ENCODE peak calls at places on chromosomes 5 and 9, in eight cellular contexts. T is IMR-90, F is transverse colon, D is uterus, Z is A549, H is heart left ventricle, E is prostate gland, X is ovary. M is an unnamed sample.

GRCh38 chr5:78858401-78858800 is 126.7 kb downstream of the ARSB start:
- DNase-seq in T (no peak), F (no peak), D (no peak), Z (no peak), H (no peak), E (no peak), X (no peak), M (no peak)

GRCh38 chr5:6439588-6440550 is 8.8 kb upstream of the UBE2QL1 start:
- DNase-seq in T (no peak), F (no peak), D (no peak), Z (no peak), H (no peak), E (no peak), X (no peak), M (no peak)

GRCh38 chr5:165232629-165233028 is 1727.2 kb downstream of the MAT2B start:
- DNase-seq in T (no peak), F (no peak), D (no peak), Z (no peak), H (no peak), E (no peak), X (no peak), M (no peak)

GRCh38 chr5:133316346-133317343 is 264.8 kb downstream of the HSPA4 start:
- DNase-seq in T (no peak), F (no peak), D (no peak), Z (peak), H (no peak), E (no peak), X (no peak), M (no peak)

GRCh38 chr9:126612813-126613641 is 701 bp upstream of the LMX1B start:
- DNase-seq in T (no peak), F (no peak), D (no peak), Z (no peak), H (no peak), E (no peak), X (no peak), M (no peak)

GRCh38 chr5:140106101-140106500 is 7.8 kb upstream of the PURA start:
- DNase-seq in T (no peak), F (no peak), D (no peak), Z (no peak), H (no peak), E (no peak), X (no peak), M (no peak)

GRCh38 chr9:94507531-94508258 is 47.2 kb upstream of the PCAT7 start:
- DNase-seq in T (no peak), F (no peak), D (no peak), Z (no peak), H (no peak), E (peak), X (no peak), M (no peak)

GRCh38 chr5:134370306-134370870 is 981 bp upstream of the UBE2B start:
- DNase-seq in T (no peak), F (no peak), D (no peak), Z (no peak), H (no peak), E (no peak), X (no peak), M (no peak)

GRCh38 chr5:116576043-116576713 is 1.6 kb upstream of the SEMA6A start:
- DNase-seq in T (peak), F (peak), D (peak), Z (peak), H (peak), E (peak), X (peak), M (peak)

GRCh38 chr5:137708796-137709559 is 26.9 kb downstream of the KLHL3 start:
- DNase-seq in T (no peak), F (no peak), D (no peak), Z (no peak), H (no peak), E (no peak), X (no peak), M (no peak)

GRCh38 chr9:94656190-94656589 is 16.9 kb upstream of the FBP1 start:
- DNase-seq in T (no peak), F (peak), D (no peak), Z (no peak), H (no peak), E (no peak), X (no peak), M (no peak)

GRCh38 chr5:58294598-58295298 is 165.1 kb downstream of the PLK2 start:
- DNase-seq in T (peak), F (no peak), D (no peak), Z (no peak), H (no peak), E (no peak), X (no peak), M (peak)

GRCh38 chr5:137666109-137666850 is 69.6 kb downstream of the KLHL3 start:
- DNase-seq in T (peak), F (no peak), D (no peak), Z (no peak), H (peak), E (no peak), X (no peak), M (no peak)

GRCh38 chr9:8857330-8858249 is 1058.0 kb upstream of the DMAC1 start:
- DNase-seq in T (no peak), F (peak), D (peak), Z (no peak), H (peak), E (peak), X (peak), M (peak)

GRCh38 chr9:106976772-106977171 is 113.8 kb downstream of the ZNF462 start:
- DNase-seq in T (no peak), F (no peak), D (no peak), Z (no peak), H (no peak), E (no peak), X (no peak), M (no peak)

GRCh38 chr9:114953917-114954316 is 23.5 kb upstream of the TNFSF8 start:
- DNase-seq in T (peak), F (peak), D (no peak), Z (no peak), H (peak), E (peak), X (no peak), M (peak)

GRCh38 chr5:79936644-79937216 is 54.3 kb downstream of the MTX3 start:
- DNase-seq in T (no peak), F (no peak), D (no peak), Z (no peak), H (no peak), E (no peak), X (no peak), M (no peak)

GRCh38 chr9:8907863-8908262 is 1108.3 kb upstream of the DMAC1 start:
- DNase-seq in T (no peak), F (no peak), D (no peak), Z (no peak), H (no peak), E (no peak), X (no peak), M (no peak)

GRCh38 chr9:125536184-125537152 is 170.5 kb downstream of the MAPKAP1 start:
- DNase-seq in T (no peak), F (no peak), D (no peak), Z (no peak), H (no peak), E (no peak), X (no peak), M (no peak)

GRCh38 chr9:88387733-88388202 is 476 bp upstream of the SPIN1 start:
- DNase-seq in T (peak), F (peak), D (peak), Z (peak), H (peak), E (peak), X (peak), M (peak)

GRCh38 chr9:37746448-37747270 is 6.9 kb upstream of the TRMT10B start:
- DNase-seq in T (peak), F (no peak), D (no peak), Z (no peak), H (no peak), E (no peak), X (no peak), M (peak)

GRCh38 chr5:111494350-111494999 is 17.9 kb downstream of the STARD4 start:
- DNase-seq in T (peak), F (no peak), D (no peak), Z (no peak), H (no peak), E (no peak), X (no peak), M (no peak)

GRCh38 chr5:74851684-74852353 is 14.4 kb downstream of the FAM169A start:
- DNase-seq in T (peak), F (no peak), D (no peak), Z (peak), H (no peak), E (no peak), X (no peak), M (no peak)

GRCh38 chr5:126509339-126509738 is 85.7 kb downstream of the ALDH7A1 start:
- DNase-seq in T (no peak), F (no peak), D (no peak), Z (no peak), H (no peak), E (no peak), X (peak), M (no peak)

GRCh38 chr9:137618105-137619067 is at the start of gene EHMT1:
- DNase-seq in T (peak), F (peak), D (peak), Z (peak), H (peak), E (peak), X (peak), M (peak)

GRCh38 chr5:133341915-133342710 is 270.2 kb downstream of the FSTL4 start:
- DNase-seq in T (no peak), F (no peak), D (no peak), Z (no peak), H (no peak), E (no peak), X (no peak), M (no peak)

GRCh38 chr5:79241535-79241979 is 5.6 kb downstream of the JMY start:
- DNase-seq in T (peak), F (no peak), D (no peak), Z (no peak), H (no peak), E (no peak), X (no peak), M (no peak)

GRCh38 chr5:106019271-106019670 is 1651.5 kb downstream of the EFNA5 start:
- DNase-seq in T (peak), F (no peak), D (no peak), Z (no peak), H (no peak), E (no peak), X (no peak), M (no peak)

GRCh38 chr5:151664694-151665583 is 21.8 kb downstream of the SPARC start:
- DNase-seq in T (peak), F (no peak), D (peak), Z (no peak), H (peak), E (no peak), X (peak), M (no peak)

GRCh38 chr9:93031629-93032431 is 26.7 kb upstream of the SUSD3 start:
- DNase-seq in T (no peak), F (no peak), D (no peak), Z (no peak), H (no peak), E (no peak), X (no peak), M (no peak)

GRCh38 chr9:129440394-129441186 is 180.3 kb downstream of the C9orf50 start:
- DNase-seq in T (no peak), F (no peak), D (no peak), Z (no peak), H (no peak), E (no peak), X (no peak), M (no peak)

GRCh38 chr5:6553986-6554385 is 78.9 kb downstream of the NSUN2 start:
- DNase-seq in T (no peak), F (no peak), D (no peak), Z (no peak), H (no peak), E (no peak), X (no peak), M (no peak)

GRCh38 chr5:59418766-59419165 is 474.8 kb downstream of the PDE4D start:
- DNase-seq in T (no peak), F (peak), D (no peak), Z (no peak), H (no peak), E (no peak), X (no peak), M (no peak)

GRCh38 chr5:16884595-16884994 is 51.5 kb downstream of the MYO10 start:
- DNase-seq in T (no peak), F (no peak), D (no peak), Z (no peak), H (no peak), E (peak), X (no peak), M (no peak)

GRCh38 chr5:55151923-55152842 is 7.8 kb upstream of the GPX8 start:
- DNase-seq in T (peak), F (no peak), D (no peak), Z (no peak), H (no peak), E (peak), X (no peak), M (no peak)

GRCh38 chr9:133354766-133355165 is 1.5 kb downstream of the SURF1 start:
- DNase-seq in T (no peak), F (no peak), D (no peak), Z (no peak), H (no peak), E (no peak), X (no peak), M (no peak)
- TF ChIP-seq POLR2A in T (no peak), F (no peak), D (no peak), Z (no peak), H (no peak), E (no peak), X (no peak), M (no peak)

GRCh38 chr9:98080346-98080745 is 23.8 kb downstream of the NANS start:
- DNase-seq in T (peak), F (no peak), D (no peak), Z (no peak), H (no peak), E (no peak), X (no peak), M (no peak)

GRCh38 chr9:98080780-98081179 is 24.2 kb downstream of the NANS start:
- DNase-seq in T (no peak), F (no peak), D (no peak), Z (no peak), H (no peak), E (no peak), X (no peak), M (no peak)

GRCh38 chr9:98083566-98084135 is 27.1 kb downstream of the NANS start:
- DNase-seq in T (no peak), F (peak), D (no peak), Z (no peak), H (no peak), E (no peak), X (no peak), M (no peak)

GRCh38 chr9:98083059-98083458 is 26.5 kb downstream of the NANS start:
- DNase-seq in T (peak), F (peak), D (no peak), Z (no peak), H (no peak), E (no peak), X (no peak), M (no peak)

DNA sequence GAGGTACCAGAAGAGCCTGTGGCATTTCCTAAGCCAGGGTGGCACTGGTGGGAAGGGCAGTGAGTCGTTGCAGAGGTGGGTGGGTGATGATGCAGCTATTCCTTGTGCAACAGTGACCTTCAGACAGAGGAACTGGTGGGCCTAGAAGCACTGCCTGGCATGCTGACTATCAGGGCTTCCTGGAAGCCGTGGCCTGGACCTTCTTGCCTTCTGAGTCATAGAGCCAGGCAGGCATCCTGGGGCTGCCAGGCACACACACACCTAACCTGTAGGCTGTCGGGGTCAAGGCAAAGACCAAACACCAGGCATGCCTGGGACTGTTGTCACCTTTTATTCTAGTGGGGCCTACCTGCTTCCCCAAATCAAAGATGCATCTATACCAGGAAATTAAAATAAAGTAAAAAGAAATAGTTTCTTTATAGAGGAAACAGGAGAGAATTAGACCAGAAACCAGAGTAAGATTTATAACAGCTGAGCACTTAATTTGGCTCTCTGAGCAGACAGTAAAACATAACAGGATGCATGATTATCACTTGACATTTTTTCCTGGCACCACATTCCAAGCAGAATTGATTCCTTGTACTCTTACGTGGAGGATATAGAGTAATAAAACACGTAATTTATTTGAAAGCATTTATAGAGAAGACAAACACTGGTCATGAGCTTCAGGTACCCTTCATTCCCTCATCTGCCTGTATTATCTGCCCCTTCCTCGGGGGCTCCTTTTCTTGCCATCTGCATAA is 25.1 kb downstream of the NANS start:
- DNase-seq in T (peak), F (peak), D (no peak), Z (peak), H (no peak), E (no peak), X (no peak), M (peak)
- TF ChIP-seq POLR2A in T (no peak), F (no peak), D (no peak), Z (no peak), H (no peak), E (no peak), X (no peak), M (no peak)

GRCh38 chr5:15500326-15500958 is 462 bp downstream of the FBXL7 start:
- DNase-seq in T (peak), F (peak), D (peak), Z (peak), H (peak), E (peak), X (peak), M (peak)

GRCh38 chr5:15496886-15497285 is 3.1 kb upstream of the FBXL7 start:
- DNase-seq in T (no peak), F (no peak), D (no peak), Z (no peak), H (no peak), E (no peak), X (no peak), M (no peak)

GRCh38 chr5:15501057-15501791 is 1.2 kb downstream of the FBXL7 start:
- DNase-seq in T (peak), F (peak), D (peak), Z (peak), H (peak), E (peak), X (peak), M (peak)

GRCh38 chr5:15502208-15502607 is 2.2 kb downstream of the FBXL7 start:
- DNase-seq in T (peak), F (no peak), D (no peak), Z (no peak), H (no peak), E (no peak), X (no peak), M (no peak)

DNA sequence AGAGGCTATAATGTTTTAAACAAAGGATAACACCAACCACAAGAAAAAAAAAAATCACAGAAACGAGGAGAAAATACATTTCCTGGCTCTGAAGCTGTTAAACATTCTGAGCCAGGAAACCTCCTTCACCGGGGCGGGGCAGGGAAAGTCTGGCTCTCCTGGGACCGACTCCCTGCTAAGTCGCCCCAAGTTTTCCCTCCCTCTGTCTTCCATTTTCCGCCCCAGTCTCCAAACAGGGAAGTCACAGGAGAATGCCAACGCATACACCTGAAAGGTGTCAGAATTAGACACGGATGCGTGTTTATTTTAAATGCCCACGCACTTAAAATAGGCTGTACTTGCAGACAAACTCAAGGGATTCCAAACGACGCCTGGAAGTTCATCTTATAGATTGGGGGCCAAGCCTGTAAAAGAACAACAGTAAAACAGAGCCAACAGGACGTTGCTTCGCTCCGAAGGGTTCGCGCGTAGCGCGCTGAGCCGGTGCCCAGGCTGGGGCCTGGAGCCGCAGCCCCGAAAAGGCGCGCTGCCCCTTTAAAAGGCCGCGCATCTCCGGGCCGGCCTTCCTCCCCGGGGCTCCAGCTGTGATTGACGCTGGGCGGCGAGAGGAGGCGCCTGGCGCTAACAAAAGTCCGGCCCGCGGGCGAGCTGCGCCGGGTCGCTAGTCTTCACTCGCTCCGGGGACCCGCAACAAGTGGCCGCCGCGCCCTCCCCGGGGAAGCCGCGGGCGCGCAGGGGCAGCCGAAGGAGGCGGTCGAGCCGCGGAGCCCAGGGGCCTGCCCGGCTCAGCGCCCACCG is at the start of gene FBXL7:
- DNase-seq in T (peak), F (peak), D (peak), Z (peak), H (peak), E (peak), X (peak), M (peak)
- TF ChIP-seq POLR2A in T (peak), F (no peak), D (peak), Z (peak), H (peak), E (peak), X (no peak), M (peak)

GRCh38 chr5:67476995-67477394 is 280.4 kb upstream of the CD180 start:
- DNase-seq in T (no peak), F (no peak), D (no peak), Z (no peak), H (no peak), E (no peak), X (no peak), M (no peak)

GRCh38 chr5:67478337-67478736 is 281.7 kb upstream of the CD180 start:
- DNase-seq in T (no peak), F (no peak), D (no peak), Z (no peak), H (no peak), E (no peak), X (no peak), M (no peak)

GRCh38 chr5:67476531-67476930 is 279.9 kb upstream of the CD180 start:
- DNase-seq in T (no peak), F (no peak), D (no peak), Z (no peak), H (no peak), E (no peak), X (no peak), M (no peak)

GRCh38 chr5:67474597-67475238 is 278.1 kb upstream of the CD180 start:
- DNase-seq in T (no peak), F (no peak), D (no peak), Z (no peak), H (no peak), E (no peak), X (no peak), M (no peak)

DNA sequence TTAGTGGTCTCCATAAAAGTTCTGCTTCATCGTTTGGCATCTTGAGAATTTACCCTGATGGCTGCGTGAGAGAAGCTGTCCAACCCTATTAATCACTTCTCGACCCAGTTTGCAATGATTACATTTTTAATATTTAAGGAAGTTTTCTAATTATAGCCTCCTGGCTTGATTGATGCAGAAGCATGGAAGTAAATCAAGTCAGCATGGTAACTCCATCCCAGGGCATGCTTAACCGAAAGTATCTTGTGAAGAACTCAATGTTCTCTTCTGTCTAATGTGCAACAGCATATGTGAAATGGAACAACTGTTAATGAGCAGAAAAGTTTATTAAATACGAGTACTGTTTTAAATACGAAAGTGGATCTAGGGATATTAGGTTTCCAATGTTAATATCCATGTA is 278.9 kb upstream of the CD180 start:
- DNase-seq in T (no peak), F (no peak), D (no peak), Z (no peak), H (no peak), E (no peak), X (no peak), M (no peak)
- TF ChIP-seq POLR2A in T (no peak), F (no peak), D (no peak), Z (no peak), H (no peak), E (no peak), X (no peak), M (no peak)

M was measured in H54.